ENCODE peak calls at places on chromosomes 5 and 9, in five cellular contexts. B, Y, C, Z and U are unnamed samples.

GRCh38 chr9:6973089-6973488 is 215.3 kb downstream of the KDM4C start:
- DNase-seq in B (no peak), Z (no peak), Y (no peak), C (no peak), U (no peak)

GRCh38 chr9:91196103-91196761 is 165.5 kb downstream of the AUH start:
- DNase-seq in B (no peak), C (no peak), Z (no peak), Y (no peak), U (no peak)

GRCh38 chr9:136018257-136019031 is 57.3 kb upstream of the UBAC1 start:
- DNase-seq in Y (no peak), C (no peak), Z (no peak), B (no peak), U (no peak)

GRCh38 chr9:128946945-128947422 is 419 bp downstream of the DOLK start:
- DNase-seq in C (no peak), Z (no peak), Y (no peak), B (no peak), U (no peak)

GRCh38 chr5:78405820-78406750 is 45.7 kb downstream of the SCAMP1 start:
- DNase-seq in Z (no peak), B (peak), Y (no peak), C (no peak), U (peak)

GRCh38 chr9:126173401-126173800 is 153.2 kb upstream of the MVB12B start:
- DNase-seq in Z (no peak), B (no peak), Y (no peak), C (no peak), U (no peak)

GRCh38 chr5:159100928-159101646 is 1.4 kb upstream of the EBF1 start:
- DNase-seq in B (no peak), Z (no peak), C (no peak), Y (no peak), U (no peak)

GRCh38 chr5:153463806-153464205 is 26.7 kb upstream of the GRIA1 start:
- DNase-seq in Y (no peak), B (no peak), Z (no peak), C (no peak), U (peak)

GRCh38 chr5:97641081-97641480 is 458.0 kb upstream of the RIOK2 start:
- DNase-seq in B (no peak), C (no peak), Z (no peak), Y (no peak), U (no peak)

GRCh38 chr9:546797-547223 is 294.7 kb upstream of the DMRT1 start:
- DNase-seq in Y (no peak), B (no peak), C (peak), Z (no peak), U (no peak)

GRCh38 chr5:53820802-53821171 is 260.3 kb downstream of the NDUFS4 start:
- DNase-seq in B (peak), Y (no peak), C (no peak), Z (no peak), U (no peak)

GRCh38 chr5:32094691-32095090 is 79.4 kb downstream of the GOLPH3 start:
- DNase-seq in C (no peak), Y (no peak), Z (no peak), B (no peak), U (no peak)

GRCh38 chr5:124591583-124591982 is 154.9 kb downstream of the ZNF608 start:
- DNase-seq in B (no peak), Y (no peak), C (no peak), Z (no peak), U (no peak)